ENCODE peak calls at places on chromosomes 12 and 14, in four cellular contexts. X is cardiac muscle cell, C is fibroblast of lung, O is uterus. W is an unnamed sample.

GRCh38 chr14:101256266-101256665 is 305.0 kb upstream of the DIO3 start:
- DNase-seq in X (no peak), C (no peak), O (no peak), W (no peak)

GRCh38 chr14:40630471-40630870 is 976.2 kb upstream of the LRFN5 start:
- DNase-seq in X (no peak), C (no peak), O (no peak), W (no peak)

GRCh38 chr14:68662395-68662794 is 130.5 kb downstream of the ZFP36L1 start:
- DNase-seq in X (no peak), C (no peak), O (no peak), W (peak)

GRCh38 chr12:131390408-131391100 is 320.3 kb upstream of the SFSWAP start:
- DNase-seq in X (no peak), C (no peak), O (no peak), W (no peak)

GRCh38 chr12:93813972-93814821 is 137.0 kb downstream of the CRADD start:
- DNase-seq in X (peak), C (peak), O (peak), W (peak)

GRCh38 chr14:96762650-96763049 is 34.5 kb upstream of the VRK1 start:
- DNase-seq in X (peak), C (peak), O (no peak), W (no peak)

GRCh38 chr12:1099158-1099557 is 108.1 kb downstream of the ERC1 start:
- DNase-seq in X (no peak), C (no peak), O (no peak), W (no peak)

GRCh38 chr12:91741932-91742331 is 403.7 kb downstream of the BTG1 start:
- DNase-seq in X (no peak), C (no peak), O (no peak), W (no peak)

GRCh38 chr14:70782361-70782760 is 27.0 kb downstream of the MAP3K9 start:
- DNase-seq in X (no peak), C (no peak), O (no peak), W (no peak)

GRCh38 chr12:76032043-76032981 is 736 bp upstream of the PHLDA1 start:
- DNase-seq in X (peak), C (peak), O (no peak), W (peak)

GRCh38 chr12:121227294-121227693 is 17.4 kb downstream of the P2RX4 start:
- DNase-seq in X (no peak), C (no peak), O (no peak), W (no peak)

GRCh38 chr12:92421701-92422100 is 276.1 kb upstream of the BTG1 start:
- DNase-seq in X (peak), C (peak), O (no peak), W (no peak)

GRCh38 chr12:6052206-6052939 is 72.1 kb downstream of the VWF start:
- DNase-seq in X (no peak), C (no peak), O (no peak), W (no peak)

GRCh38 chr12:132593938-132594358 is 16.4 kb downstream of the LRCOL1 start:
- DNase-seq in X (peak), C (peak), O (peak), W (no peak)

GRCh38 chr12:685388-685787 is 22.1 kb upstream of the NINJ2 start:
- DNase-seq in X (peak), C (no peak), O (no peak), W (no peak)

GRCh38 chr12:109940339-109940923 is 40.4 kb downstream of the TCHP start:
- DNase-seq in X (no peak), C (no peak), O (no peak), W (no peak)

GRCh38 chr12:107581616-107582015 is 104.0 kb upstream of the PWP1 start:
- DNase-seq in X (no peak), C (no peak), O (no peak), W (no peak)
- H3K27ac ChIP-seq in X (no peak), C (no peak), O (no peak), W (no peak)

GRCh38 chr12:24175949-24176348 is 226.5 kb upstream of the SOX5 start:
- DNase-seq in X (no peak), C (no peak), O (no peak), W (no peak)
- H3K4me3 ChIP-seq in X (no peak), C (no peak), O (no peak), W (no peak)

DNA sequence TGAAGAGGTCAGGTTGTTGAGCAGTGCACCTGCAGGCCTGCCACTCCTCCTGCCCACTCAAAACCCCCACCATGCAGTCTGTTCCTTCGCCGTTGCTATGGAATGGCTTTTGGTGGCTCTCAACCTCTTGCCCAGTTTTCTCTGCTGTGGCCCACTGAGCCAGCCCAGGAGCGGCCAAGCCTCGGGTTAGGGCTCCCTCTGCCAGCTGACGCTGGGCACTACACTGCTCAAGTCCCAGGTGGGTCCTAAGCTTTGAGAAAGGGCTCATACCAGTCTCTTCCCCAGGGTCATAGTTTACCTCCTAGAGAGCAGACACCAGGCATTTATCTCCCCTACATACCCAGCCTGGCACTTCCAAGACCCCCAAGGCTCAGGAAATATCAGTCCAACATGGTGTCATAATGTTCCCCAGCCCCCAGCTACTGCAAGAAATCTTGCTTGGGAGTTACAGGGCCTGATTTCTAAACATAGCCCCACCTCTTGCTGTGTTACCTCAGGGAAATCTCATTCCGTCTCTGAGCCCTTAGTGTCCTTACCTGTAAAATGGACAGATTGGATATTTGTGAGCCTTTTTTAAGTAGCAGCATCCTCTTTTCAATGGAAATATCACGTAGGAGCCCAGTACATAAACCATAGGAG is 59.4 kb downstream of the TSPAN11 start:
- DNase-seq in X (peak), C (peak), O (no peak), W (no peak)
- TF ChIP-seq CTCF in X (peak), C (peak), O (peak), W (peak)

GRCh38 chr12:18747960-18748359 is 10.0 kb downstream of the CAPZA3 start:
- DNase-seq in X (peak), C (peak), O (no peak), W (no peak)
- H3K27ac ChIP-seq in X (peak), C (peak), O (no peak), W (no peak)

GRCh38 chr14:77457115-77457521 is 283 bp downstream of the VIPAS39 start:
- DNase-seq in X (no peak), C (no peak), O (no peak), W (no peak)
- H3K4me3 ChIP-seq in X (peak), C (peak), O (peak), W (peak)

W was measured in coronary artery.